ENCODE peak calls at places on chromosomes 5 and 9, in five cellular contexts. I, W, Y, T and O are unnamed samples.

GRCh38 chr5:139301766-139302499 is 8.4 kb downstream of the MATR3 start:
- DNase-seq in I (no peak), W (no peak), Y (no peak), T (no peak), O (no peak)

GRCh38 chr9:105296889-105297288 is 52.4 kb downstream of the SLC44A1 start:
- DNase-seq in I (no peak), W (no peak), Y (no peak), T (peak; percentile 63), O (peak; percentile 90)

GRCh38 chr5:119360905-119361605 is 5.2 kb downstream of the TNFAIP8 start:
- DNase-seq in I (no peak), W (no peak), Y (no peak), T (peak; percentile 32), O (no peak)

GRCh38 chr9:130860458-130861316 is 25.6 kb downstream of the ABL1 start:
- DNase-seq in I (no peak), W (no peak), Y (no peak), T (peak; percentile 85), O (no peak)

GRCh38 chr5:115831163-115831768 is 10.1 kb downstream of the ATG12 start:
- DNase-seq in I (no peak), W (peak; percentile 1), Y (peak; percentile 24), T (peak; percentile 53), O (peak; percentile 57)

GRCh38 chr5:51347704-51348103 is 35.5 kb upstream of the ISL1 start:
- DNase-seq in I (no peak), W (no peak), Y (no peak), T (no peak), O (peak; percentile 4)

GRCh38 chr9:8855046-8855445 is 1055.5 kb upstream of the DMAC1 start:
- DNase-seq in I (no peak), W (no peak), Y (no peak), T (no peak), O (no peak)

GRCh38 chr9:86983260-86984255 is 36.3 kb upstream of the GAS1 start:
- DNase-seq in I (no peak), W (no peak), Y (no peak), T (peak; percentile 21), O (no peak)

GRCh38 chr9:130932220-130933069 is 6.6 kb downstream of the FIBCD1 start:
- DNase-seq in I (no peak), W (no peak), Y (no peak), T (peak; percentile 88), O (no peak)

GRCh38 chr9:126051446-126052130 is 275.0 kb upstream of the MVB12B start:
- DNase-seq in I (no peak), W (no peak), Y (no peak), T (no peak), O (no peak)

GRCh38 chr5:179769796-179770195 is 24.0 kb upstream of the LTC4S start:
- DNase-seq in I (no peak), W (no peak), Y (no peak), T (no peak), O (no peak)

GRCh38 chr5:110475529-110475928 is 250.9 kb downstream of the TMEM232 start:
- DNase-seq in I (no peak), W (no peak), Y (no peak), T (no peak), O (no peak)

GRCh38 chr5:73596705-73597328 is 29.2 kb upstream of the ARHGEF28 start:
- DNase-seq in I (no peak), W (no peak), Y (peak; percentile 14), T (no peak), O (peak; percentile 60)

GRCh38 chr9:80699551-80699998 is 989.8 kb downstream of the TLE1 start:
- DNase-seq in I (no peak), W (no peak), Y (no peak), T (peak; percentile 44), O (no peak)

GRCh38 chr5:82100303-82101077 is 128.7 kb downstream of the ATG10 start:
- DNase-seq in I (no peak), W (no peak), Y (no peak), T (no peak), O (no peak)

GRCh38 chr5:55160493-55161209 is 680 bp downstream of the GPX8 start:
- DNase-seq in I (no peak), W (no peak), Y (no peak), T (peak; percentile 85), O (no peak)

GRCh38 chr5:95178046-95178651 is 106.7 kb downstream of the MCTP1 start:
- DNase-seq in I (no peak), W (no peak), Y (no peak), T (no peak), O (peak; percentile 7)

GRCh38 chr5:16709691-16710420 is 93.1 kb upstream of the RETREG1 start:
- DNase-seq in I (no peak), W (no peak), Y (no peak), T (no peak), O (no peak)

GRCh38 chr5:110738812-110739651 is at the start of gene SLC25A46:
- DNase-seq in I (peak; percentile 85), W (peak; percentile 83), Y (peak; percentile 90), T (peak; percentile 86), O (peak; percentile 86)

GRCh38 chr5:151173711-151174611 is 16.4 kb upstream of the ANXA6 start:
- DNase-seq in I (no peak), W (no peak), Y (no peak), T (no peak), O (no peak)

GRCh38 chr5:149730620-149731331 is 666 bp downstream of the PPARGC1B start:
- DNase-seq in I (peak; percentile 66), W (peak; percentile 40), Y (peak; percentile 51), T (peak; percentile 56), O (no peak)

GRCh38 chr5:2017540-2018389 is 135.0 kb upstream of the IRX4 start:
- DNase-seq in I (peak; percentile 26), W (no peak), Y (peak; percentile 30), T (peak; percentile 34), O (peak; percentile 8)

GRCh38 chr5:61051267-61051666 is 106.3 kb downstream of the NDUFAF2 start:
- DNase-seq in I (no peak), W (no peak), Y (no peak), T (peak; percentile 5), O (peak; percentile 5)

GRCh38 chr5:23216345-23216744 is 291.1 kb upstream of the PRDM9 start:
- DNase-seq in I (no peak), W (no peak), Y (no peak), T (no peak), O (no peak)

GRCh38 chr5:132905938-132906337 is 32.5 kb downstream of the LEAP2 start:
- DNase-seq in I (no peak), W (no peak), Y (no peak), T (peak; percentile 8), O (peak; percentile 79)

GRCh38 chr5:132655821-132656773 is 1.9 kb upstream of the IL13 start:
- DNase-seq in I (peak; percentile 58), W (peak; percentile 61), Y (peak; percentile 38), T (peak; percentile 51), O (no peak)